ENCODE peak calls at places on chromosome 11, in nine cellular contexts. One of them, this sample, is unnamed.

GRCh38 chr11:48087974-48088681 is 107.8 kb downstream of the PTPRJ start:
- DNase-seq in kidney epithelial cell: no peak
- DNase-seq in lung: peak; percentile 47
- DNase-seq in sigmoid colon: no peak
- DNase-seq in HFF-Myc: no peak
- DNase-seq in brain microvascular endothelial cell: no peak
- DNase-seq in BJ: no peak
- DNase-seq in IMR-90: no peak
- DNase-seq in tibial nerve: no peak
- DNase-seq in this sample: no peak

GRCh38 chr11:58006940-58007339 is 16.7 kb upstream of the OR9Q1 start:
- DNase-seq in sigmoid colon: no peak
- DNase-seq in lung: no peak
- DNase-seq in tibial nerve: no peak
- DNase-seq in kidney epithelial cell: no peak
- DNase-seq in HFF-Myc: no peak
- DNase-seq in IMR-90: peak; percentile 78
- DNase-seq in BJ: no peak
- DNase-seq in brain microvascular endothelial cell: no peak
- DNase-seq in this sample: peak; percentile 78

GRCh38 chr11:126034026-126034822 is 28.4 kb downstream of the CDON start:
- DNase-seq in kidney epithelial cell: no peak
- DNase-seq in lung: no peak
- DNase-seq in brain microvascular endothelial cell: no peak
- DNase-seq in tibial nerve: no peak
- DNase-seq in sigmoid colon: no peak
- DNase-seq in HFF-Myc: no peak
- DNase-seq in IMR-90: no peak
- DNase-seq in BJ: no peak
- DNase-seq in this sample: no peak

GRCh38 chr11:84612645-84613044 is 1014.5 kb downstream of the DLG2 start:
- DNase-seq in IMR-90: no peak
- DNase-seq in HFF-Myc: no peak
- DNase-seq in sigmoid colon: no peak
- DNase-seq in lung: no peak
- DNase-seq in tibial nerve: no peak
- DNase-seq in kidney epithelial cell: no peak
- DNase-seq in brain microvascular endothelial cell: no peak
- DNase-seq in BJ: no peak
- DNase-seq in this sample: no peak

GRCh38 chr11:34632105-34632780 is 11.3 kb downstream of the EHF start:
- DNase-seq in BJ: no peak
- DNase-seq in lung: no peak
- DNase-seq in kidney epithelial cell: no peak
- DNase-seq in sigmoid colon: no peak
- DNase-seq in brain microvascular endothelial cell: no peak
- DNase-seq in HFF-Myc: no peak
- DNase-seq in tibial nerve: no peak
- DNase-seq in IMR-90: no peak
- DNase-seq in this sample: no peak

GRCh38 chr11:47399860-47400812 is 8.3 kb upstream of the SLC39A13 start:
- DNase-seq in IMR-90: no peak
- DNase-seq in lung: no peak
- DNase-seq in HFF-Myc: no peak
- DNase-seq in tibial nerve: no peak
- DNase-seq in kidney epithelial cell: no peak
- DNase-seq in BJ: no peak
- DNase-seq in sigmoid colon: no peak
- DNase-seq in brain microvascular endothelial cell: no peak
- DNase-seq in this sample: no peak

GRCh38 chr11:12802418-12803085 is 128.3 kb downstream of the TEAD1 start:
- DNase-seq in sigmoid colon: peak; percentile 74
- DNase-seq in tibial nerve: no peak
- DNase-seq in brain microvascular endothelial cell: peak; percentile 79
- DNase-seq in kidney epithelial cell: peak; percentile 99
- DNase-seq in lung: peak; percentile 88
- DNase-seq in HFF-Myc: peak; percentile 54
- DNase-seq in BJ: no peak
- DNase-seq in IMR-90: peak; percentile 90
- DNase-seq in this sample: peak; percentile 69

GRCh38 chr11:47983464-47984397 is 3.4 kb downstream of the PTPRJ start:
- DNase-seq in BJ: no peak
- DNase-seq in tibial nerve: no peak
- DNase-seq in sigmoid colon: no peak
- DNase-seq in HFF-Myc: no peak
- DNase-seq in brain microvascular endothelial cell: peak; percentile 64
- DNase-seq in IMR-90: peak; percentile 73
- DNase-seq in lung: no peak
- DNase-seq in kidney epithelial cell: no peak
- DNase-seq in this sample: peak; percentile 54

GRCh38 chr11:86374121-86374520 is 566 bp upstream of the CCDC81 start:
- DNase-seq in tibial nerve: no peak
- DNase-seq in kidney epithelial cell: no peak
- DNase-seq in IMR-90: no peak
- DNase-seq in brain microvascular endothelial cell: no peak
- DNase-seq in HFF-Myc: no peak
- DNase-seq in sigmoid colon: no peak
- DNase-seq in BJ: no peak
- DNase-seq in lung: no peak
- DNase-seq in this sample: no peak

GRCh38 chr11:10550503-10550902 is 9.5 kb upstream of the RNF141 start:
- DNase-seq in tibial nerve: no peak
- DNase-seq in BJ: peak; percentile 43
- DNase-seq in IMR-90: peak; percentile 82
- DNase-seq in lung: no peak
- DNase-seq in kidney epithelial cell: no peak
- DNase-seq in sigmoid colon: no peak
- DNase-seq in HFF-Myc: no peak
- DNase-seq in brain microvascular endothelial cell: peak; percentile 14
- DNase-seq in this sample: peak; percentile 38

GRCh38 chr11:47536925-47537324 is 16.0 kb downstream of the CELF1 start:
- DNase-seq in IMR-90: no peak
- DNase-seq in lung: no peak
- DNase-seq in sigmoid colon: no peak
- DNase-seq in tibial nerve: no peak
- DNase-seq in BJ: no peak
- DNase-seq in brain microvascular endothelial cell: no peak
- DNase-seq in kidney epithelial cell: no peak
- DNase-seq in HFF-Myc: no peak
- DNase-seq in this sample: no peak

GRCh38 chr11:69930081-69931059 is 111.2 kb upstream of the FGF3 start:
- DNase-seq in BJ: no peak
- DNase-seq in lung: no peak
- DNase-seq in IMR-90: no peak
- DNase-seq in HFF-Myc: no peak
- DNase-seq in kidney epithelial cell: no peak
- DNase-seq in sigmoid colon: peak; percentile 56
- DNase-seq in tibial nerve: no peak
- DNase-seq in brain microvascular endothelial cell: no peak
- DNase-seq in this sample: no peak

GRCh38 chr11:3109921-3110706 is 52.9 kb upstream of the CARS1 start:
- DNase-seq in HFF-Myc: no peak
- DNase-seq in tibial nerve: peak; percentile 13
- DNase-seq in lung: no peak
- DNase-seq in sigmoid colon: peak; percentile 78
- DNase-seq in brain microvascular endothelial cell: no peak
- DNase-seq in kidney epithelial cell: no peak
- DNase-seq in BJ: no peak
- DNase-seq in IMR-90: no peak
- DNase-seq in this sample: peak; percentile 44

GRCh38 chr11:46553746-46554204 is 40.0 kb downstream of the AMBRA1 start:
- DNase-seq in lung: no peak
- DNase-seq in BJ: no peak
- DNase-seq in brain microvascular endothelial cell: no peak
- DNase-seq in IMR-90: no peak
- DNase-seq in tibial nerve: no peak
- DNase-seq in HFF-Myc: no peak
- DNase-seq in kidney epithelial cell: no peak
- DNase-seq in sigmoid colon: no peak
- DNase-seq in this sample: no peak

GRCh38 chr11:3615998-3616397 is 25.8 kb downstream of the ART5 start:
- DNase-seq in lung: no peak
- DNase-seq in kidney epithelial cell: no peak
- DNase-seq in IMR-90: no peak
- DNase-seq in tibial nerve: no peak
- DNase-seq in brain microvascular endothelial cell: no peak
- DNase-seq in BJ: no peak
- DNase-seq in HFF-Myc: no peak
- DNase-seq in sigmoid colon: peak; percentile 28
- DNase-seq in this sample: no peak

GRCh38 chr11:121889931-121890330 is 226.1 kb downstream of the BLID start:
- DNase-seq in lung: no peak
- DNase-seq in HFF-Myc: no peak
- DNase-seq in tibial nerve: no peak
- DNase-seq in BJ: no peak
- DNase-seq in kidney epithelial cell: no peak
- DNase-seq in sigmoid colon: no peak
- DNase-seq in IMR-90: peak; percentile 73
- DNase-seq in brain microvascular endothelial cell: no peak
- DNase-seq in this sample: peak; percentile 46

GRCh38 chr11:16418698-16419097 is 62.4 kb upstream of the SOX6 start:
- DNase-seq in IMR-90: peak; percentile 17
- DNase-seq in brain microvascular endothelial cell: no peak
- DNase-seq in BJ: no peak
- DNase-seq in sigmoid colon: no peak
- DNase-seq in kidney epithelial cell: no peak
- DNase-seq in tibial nerve: no peak
- DNase-seq in lung: no peak
- DNase-seq in HFF-Myc: no peak
- DNase-seq in this sample: no peak

DNA sequence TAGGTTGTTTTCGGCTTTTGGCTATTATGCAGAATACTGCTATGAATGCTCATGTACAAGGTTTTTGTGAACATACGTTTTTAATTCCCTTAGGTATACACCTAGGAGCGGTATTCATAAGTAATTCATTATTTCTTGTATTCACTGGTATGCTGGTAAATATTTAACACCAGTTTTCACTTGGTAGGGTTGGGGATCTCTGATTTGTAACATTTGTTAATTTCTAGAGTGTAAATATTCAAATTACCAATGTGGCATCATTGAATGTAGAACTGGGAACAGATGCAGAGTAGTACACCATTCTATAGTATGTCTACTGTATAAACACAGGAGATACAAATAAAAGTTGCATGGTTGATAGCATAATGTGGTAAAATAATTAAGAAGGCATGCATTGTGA is 16.3 kb downstream of the GVQW3 start:
- DNase-seq in HFF-Myc: no peak
- DNase-seq in IMR-90: no peak
- DNase-seq in lung: no peak
- DNase-seq in kidney epithelial cell: no peak
- DNase-seq in sigmoid colon: no peak
- DNase-seq in brain microvascular endothelial cell: no peak
- DNase-seq in tibial nerve: no peak
- DNase-seq in BJ: no peak
- DNase-seq in this sample: no peak
- H3K4me3 ChIP-seq in HFF-Myc: no peak overlapping the region
- H3K4me3 ChIP-seq in IMR-90: no peak overlapping the region
- H3K4me3 ChIP-seq in lung: no peak overlapping the region
- H3K4me3 ChIP-seq in kidney epithelial cell: no peak overlapping the region
- H3K4me3 ChIP-seq in sigmoid colon: no peak overlapping the region
- H3K4me3 ChIP-seq in brain microvascular endothelial cell: no peak overlapping the region
- H3K4me3 ChIP-seq in tibial nerve: no peak overlapping the region
- H3K4me3 ChIP-seq in BJ: no peak overlapping the region
- H3K4me3 ChIP-seq in this sample: no peak overlapping the region

GRCh38 chr11:134045799-134046635 is 22.9 kb upstream of the JAM3 start:
- DNase-seq in tibial nerve: no peak
- DNase-seq in IMR-90: no peak
- DNase-seq in HFF-Myc: no peak
- DNase-seq in sigmoid colon: peak; percentile 83
- DNase-seq in brain microvascular endothelial cell: no peak
- DNase-seq in kidney epithelial cell: no peak
- DNase-seq in lung: no peak
- DNase-seq in BJ: no peak
- DNase-seq in this sample: peak; percentile 32
- TF ChIP-seq CTCF in tibial nerve: no peak
- TF ChIP-seq CTCF in IMR-90: peak; percentile 37
- TF ChIP-seq CTCF in HFF-Myc: no peak
- TF ChIP-seq CTCF in sigmoid colon: peak; percentile 83
- TF ChIP-seq CTCF in brain microvascular endothelial cell: peak; percentile 60
- TF ChIP-seq CTCF in kidney epithelial cell: peak; percentile 68
- TF ChIP-seq CTCF in lung: no peak
- TF ChIP-seq CTCF in BJ: peak; percentile 44
- TF ChIP-seq CTCF in this sample: peak; percentile 21

DNA sequence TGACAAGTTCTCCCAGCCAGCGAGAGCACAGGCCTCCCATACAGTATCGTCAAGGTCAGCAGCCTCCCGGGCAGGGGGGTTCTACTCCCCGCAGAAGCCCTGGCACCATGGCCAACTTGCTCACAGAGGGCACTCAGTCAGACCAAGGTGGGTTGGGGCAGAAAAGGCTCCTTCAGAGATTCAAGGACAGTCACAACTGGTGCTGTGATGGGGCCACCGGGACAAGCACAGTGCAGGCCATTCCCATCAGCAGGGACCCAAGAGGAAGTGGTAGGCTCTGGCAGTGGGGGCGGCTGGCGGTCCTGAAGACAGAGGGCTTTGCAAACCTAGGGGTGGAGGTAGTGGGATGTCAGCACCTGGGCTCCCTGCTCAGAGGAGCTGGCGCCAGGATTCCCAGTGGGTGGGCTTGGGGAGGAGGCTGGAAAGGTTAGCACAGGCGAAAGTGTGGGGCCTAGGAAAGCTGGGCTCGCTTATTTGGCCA is 5.3 kb upstream of the NEAT1 start:
- DNase-seq in IMR-90: no peak
- DNase-seq in sigmoid colon: peak; percentile 81
- DNase-seq in BJ: no peak
- DNase-seq in HFF-Myc: no peak
- DNase-seq in kidney epithelial cell: no peak
- DNase-seq in brain microvascular endothelial cell: no peak
- DNase-seq in lung: no peak
- DNase-seq in tibial nerve: peak; percentile 34
- DNase-seq in this sample: peak; percentile 8
- H3K4me3 ChIP-seq in IMR-90: no peak overlapping the region
- H3K4me3 ChIP-seq in sigmoid colon: no peak overlapping the region
- H3K4me3 ChIP-seq in BJ: no peak overlapping the region
- H3K4me3 ChIP-seq in HFF-Myc: no peak overlapping the region
- H3K4me3 ChIP-seq in kidney epithelial cell: no peak overlapping the region
- H3K4me3 ChIP-seq in brain microvascular endothelial cell: no peak overlapping the region
- H3K4me3 ChIP-seq in lung: no peak overlapping the region
- H3K4me3 ChIP-seq in tibial nerve: peak overlapping the region; percentile 30
- H3K4me3 ChIP-seq in this sample: peak overlapping the region; percentile 34

DNA sequence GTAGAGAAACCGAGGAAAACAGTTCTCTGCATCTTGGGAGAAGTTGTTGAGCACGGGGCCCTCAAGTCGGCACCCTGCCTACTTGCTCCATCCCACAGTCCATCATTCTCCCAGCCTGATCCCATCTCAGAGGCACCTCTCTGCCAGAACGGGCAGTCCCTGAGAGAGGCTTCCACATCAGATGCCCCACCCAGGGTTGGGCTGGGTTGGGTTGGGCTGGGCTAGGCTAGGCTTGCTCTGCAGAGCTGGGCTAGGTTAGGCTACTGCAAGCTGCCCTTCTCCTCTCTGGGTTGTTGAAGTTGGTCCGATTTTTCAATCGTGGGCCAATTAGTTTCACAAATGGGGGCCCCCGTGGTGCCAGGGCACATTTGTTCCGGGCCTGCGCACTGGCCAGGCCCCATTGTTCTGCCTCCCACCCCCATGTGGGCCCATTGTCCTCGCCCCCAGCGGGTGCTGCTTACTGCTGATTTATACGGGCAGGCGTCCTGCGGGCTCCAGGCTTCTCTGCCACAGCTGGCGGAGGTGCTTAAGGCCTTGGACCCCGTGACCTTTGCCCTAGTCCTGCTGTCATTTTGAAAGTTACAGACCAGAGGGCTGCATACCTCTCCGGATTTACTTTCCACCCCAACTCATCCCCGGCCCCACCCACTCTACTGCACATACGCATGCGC is 63.7 kb upstream of the NNMT start:
- DNase-seq in tibial nerve: no peak
- DNase-seq in BJ: no peak
- DNase-seq in kidney epithelial cell: no peak
- DNase-seq in brain microvascular endothelial cell: no peak
- DNase-seq in sigmoid colon: no peak
- DNase-seq in IMR-90: no peak
- DNase-seq in lung: no peak
- DNase-seq in HFF-Myc: no peak
- DNase-seq in this sample: no peak
- TF ChIP-seq CTCF in tibial nerve: no peak
- TF ChIP-seq CTCF in BJ: no peak
- TF ChIP-seq CTCF in kidney epithelial cell: no peak
- TF ChIP-seq CTCF in brain microvascular endothelial cell: no peak
- TF ChIP-seq CTCF in sigmoid colon: no peak
- TF ChIP-seq CTCF in IMR-90: no peak
- TF ChIP-seq CTCF in lung: no peak
- TF ChIP-seq CTCF in HFF-Myc: no peak
- TF ChIP-seq CTCF in this sample: no peak